ENCODE peak calls at places on chromosomes 1 and 21, in nine cellular contexts. N is GM12865, Q is hepatocyte, B is IMR-90, C is NB4, S is mammary epithelial cell, P is upper lobe of right lung, Y is brain microvascular endothelial cell, T is fibroblast of lung. M is an unnamed sample.

GRCh38 chr1:9229549-9229948 is 5.0 kb upstream of the H6PD start:
- DNase-seq in N (no peak), Q (no peak), B (no peak), C (no peak), S (no peak), P (peak; percentile 34), Y (no peak), T (no peak), M (no peak)

GRCh38 chr1:198088360-198089071 is 68.3 kb upstream of the NEK7 start:
- DNase-seq in N (peak; percentile 30), Q (peak; percentile 41), B (peak; percentile 75), C (peak; percentile 54), S (peak; percentile 45), P (no peak), Y (peak; percentile 36), T (peak; percentile 73), M (no peak)

GRCh38 chr21:38955495-38955894 is 149.8 kb downstream of the ETS2 start:
- DNase-seq in N (no peak), Q (peak; percentile 42), B (peak; percentile 77), C (no peak), S (peak; percentile 87), P (no peak), Y (peak; percentile 76), T (peak; percentile 61), M (no peak)

GRCh38 chr1:246591958-246592357 is 25.7 kb downstream of the CNST start:
- DNase-seq in N (no peak), Q (no peak), B (no peak), C (no peak), S (no peak), P (no peak), Y (no peak), T (no peak), M (no peak)

GRCh38 chr1:31830511-31830910 is 14.7 kb upstream of the SPOCD1 start:
- DNase-seq in N (no peak), Q (no peak), B (no peak), C (no peak), S (no peak), P (no peak), Y (no peak), T (no peak), M (no peak)

GRCh38 chr21:39022901-39023693 is 160.2 kb downstream of the PSMG1 start:
- DNase-seq in N (no peak), Q (no peak), B (peak; percentile 28), C (no peak), S (no peak), P (peak; percentile 90), Y (no peak), T (peak; percentile 49), M (no peak)

GRCh38 chr1:208137144-208137682 is 107.0 kb downstream of the PLXNA2 start:
- DNase-seq in N (no peak), Q (no peak), B (peak; percentile 56), C (no peak), S (peak; percentile 22), P (no peak), Y (no peak), T (peak; percentile 43), M (no peak)

GRCh38 chr1:183029591-183030000 is 6.4 kb downstream of the LAMC1 start:
- DNase-seq in N (no peak), Q (peak; percentile 43), B (peak; percentile 77), C (no peak), S (peak; percentile 79), P (no peak), Y (peak; percentile 51), T (peak; percentile 24), M (peak; percentile 44)

GRCh38 chr1:47351305-47351704 is 17.7 kb downstream of the CMPK1 start:
- DNase-seq in N (peak; percentile 70), Q (no peak), B (peak; percentile 76), C (peak; percentile 7), S (peak; percentile 52), P (no peak), Y (no peak), T (no peak), M (no peak)

GRCh38 chr1:91523462-91523861 is 22.8 kb downstream of the CDC7 start:
- DNase-seq in N (peak; percentile 64), Q (no peak), B (peak; percentile 26), C (no peak), S (no peak), P (no peak), Y (no peak), T (no peak), M (no peak)

GRCh38 chr1:236064674-236065508 is at the start of gene NID1:
- DNase-seq in N (peak; percentile 25), Q (peak; percentile 87), B (peak; percentile 79), C (no peak), S (peak; percentile 42), P (peak; percentile 79), Y (peak; percentile 43), T (peak; percentile 88), M (no peak)

GRCh38 chr1:9629445-9630201 is 21.9 kb upstream of the PIK3CD start:
- DNase-seq in N (peak; percentile 90), Q (no peak), B (no peak), C (peak; percentile 95), S (no peak), P (peak; percentile 87), Y (no peak), T (no peak), M (no peak)

GRCh38 chr21:15301736-15302135 is 236.9 kb upstream of the NRIP1 start:
- DNase-seq in N (no peak), Q (no peak), B (no peak), C (no peak), S (peak; percentile 40), P (no peak), Y (peak; percentile 18), T (no peak), M (no peak)

GRCh38 chr1:242133351-242133750 is 134.5 kb upstream of the MAP1LC3C start:
- DNase-seq in N (no peak), Q (no peak), B (no peak), C (no peak), S (no peak), P (no peak), Y (no peak), T (no peak), M (no peak)

GRCh38 chr1:242132446-242132845 is 133.5 kb upstream of the MAP1LC3C start:
- DNase-seq in N (no peak), Q (no peak), B (no peak), C (no peak), S (no peak), P (no peak), Y (no peak), T (no peak), M (no peak)

DNA sequence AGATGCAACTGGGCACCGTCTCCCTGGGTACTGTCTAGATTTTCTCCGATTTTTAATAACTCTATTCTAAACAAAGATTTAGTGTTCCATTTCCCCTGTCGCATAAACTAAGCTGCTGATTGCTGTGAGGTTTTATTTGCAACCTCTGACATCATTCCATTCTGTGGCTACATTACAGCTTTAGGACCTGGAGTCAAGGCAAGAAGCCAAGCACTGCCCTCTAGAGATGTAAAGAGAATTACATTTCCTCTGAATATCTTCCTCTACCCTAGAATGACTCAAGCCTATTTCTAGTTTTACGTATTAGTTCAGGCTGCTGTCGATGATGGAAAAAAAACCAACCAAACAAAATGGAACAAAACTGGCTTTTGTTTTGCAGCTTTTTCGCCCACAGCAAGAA is 130.2 kb upstream of the MAP1LC3C start:
- DNase-seq in N (peak; percentile 30), Q (peak; percentile 43), B (no peak), C (peak; percentile 51), S (peak; percentile 51), P (no peak), Y (no peak), T (peak; percentile 5), M (no peak)
- TF ChIP-seq CTCF in N (peak; percentile 16), Q (no peak), B (no peak), C (peak; percentile 31), S (peak; percentile 32), P (no peak), Y (no peak), T (no peak), M (no peak)

GRCh38 chr1:150765229-150765976 is at the start of gene CTSS:
- DNase-seq in N (peak; percentile 89), Q (no peak), B (peak; percentile 11), C (peak; percentile 86), S (no peak), P (no peak), Y (no peak), T (peak; percentile 25), M (no peak)
- H3K4me3 ChIP-seq in N (peak within 1 kb of the TSS; percentile 94), Q (no peak within 1 kb of the TSS), B (no peak within 1 kb of the TSS), C (peak within 1 kb of the TSS; percentile 87), S (peak within 1 kb of the TSS; percentile 38), P (peak within 1 kb of the TSS; percentile 48), Y (no peak within 1 kb of the TSS), T (peak within 1 kb of the TSS; percentile 14), M (no peak within 1 kb of the TSS)

GRCh38 chr1:3631330-3631729 is 6.5 kb downstream of the TPRG1L start:
- DNase-seq in N (no peak), Q (no peak), B (no peak), C (no peak), S (no peak), P (no peak), Y (no peak), T (no peak), M (no peak)

GRCh38 chr1:3630914-3631313 is 6.1 kb downstream of the TPRG1L start:
- DNase-seq in N (no peak), Q (no peak), B (no peak), C (no peak), S (no peak), P (no peak), Y (no peak), T (no peak), M (no peak)

GRCh38 chr1:3628445-3628844 is 3.6 kb downstream of the TPRG1L start:
- DNase-seq in N (no peak), Q (no peak), B (no peak), C (no peak), S (no peak), P (no peak), Y (no peak), T (no peak), M (no peak)

GRCh38 chr1:3630161-3630611 is 5.4 kb downstream of the TPRG1L start:
- DNase-seq in N (no peak), Q (no peak), B (no peak), C (no peak), S (no peak), P (no peak), Y (no peak), T (no peak), M (no peak)

GRCh38 chr1:3629561-3630160 is 4.8 kb downstream of the TPRG1L start:
- DNase-seq in N (no peak), Q (no peak), B (no peak), C (no peak), S (no peak), P (no peak), Y (no peak), T (no peak), M (no peak)
- TF ChIP-seq CTCF in N (no peak), Q (no peak), B (no peak), C (no peak), S (no peak), P (no peak), Y (no peak), T (no peak), M (no peak)

DNA sequence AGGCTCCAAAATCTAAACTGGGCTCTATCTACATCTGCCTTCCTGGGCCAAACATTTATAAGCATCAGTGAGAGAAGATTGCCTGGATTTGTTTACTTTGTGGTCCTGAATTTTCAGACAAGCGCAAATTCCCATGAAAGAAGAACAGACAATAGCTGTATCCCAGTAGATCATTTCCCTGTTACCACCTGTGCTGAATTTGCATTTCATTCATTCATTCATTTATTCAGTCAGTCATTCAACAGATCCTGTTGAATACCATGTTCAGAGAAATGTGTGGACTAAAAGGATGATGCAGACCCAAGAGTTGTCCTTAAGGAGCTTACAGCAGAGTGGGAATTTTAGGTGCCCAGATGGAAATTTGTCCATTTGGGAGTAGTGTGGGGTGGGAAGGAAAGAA is 2.2 kb downstream of the PGM1 start:
- DNase-seq in N (no peak), Q (no peak), B (no peak), C (no peak), S (no peak), P (no peak), Y (no peak), T (no peak), M (no peak)
- H3K4me3 ChIP-seq in N (no peak overlapping the region), Q (no peak overlapping the region), B (no peak overlapping the region), C (no peak overlapping the region), S (no peak overlapping the region), P (no peak overlapping the region), Y (no peak overlapping the region), T (no peak overlapping the region), M (no peak overlapping the region)

M was measured in AG09309.